ENCODE peak calls at places on chromosomes 11 and 22, in nine cellular contexts. I, Y, A, L, S, W, C, J and B are unnamed samples.

GRCh38 chr11:63510360-63511130 is 4.7 kb downstream of the LGALS12 start:
- DNase-seq in I (no peak), Y (peak), A (no peak), L (peak), S (no peak), W (no peak), C (no peak), J (no peak), B (no peak)

GRCh38 chr11:120058931-120059330 is 79.0 kb downstream of the TRIM29 start:
- DNase-seq in I (no peak), Y (no peak), A (no peak), L (no peak), S (no peak), W (no peak), C (no peak), J (no peak), B (no peak)

GRCh38 chr22:49308300-49308699 is 519.4 kb downstream of the BRD1 start:
- DNase-seq in I (no peak), Y (no peak), A (no peak), L (no peak), S (no peak), W (no peak), C (no peak), J (no peak), B (no peak)

GRCh38 chr11:44256673-44257291 is 53.2 kb downstream of the ALX4 start:
- DNase-seq in I (no peak), Y (no peak), A (no peak), L (peak), S (no peak), W (no peak), C (no peak), J (no peak), B (peak)

GRCh38 chr11:521179-521688 is 14.1 kb downstream of the HRAS start:
- DNase-seq in I (no peak), Y (no peak), A (no peak), L (no peak), S (no peak), W (no peak), C (no peak), J (no peak), B (no peak)

GRCh38 chr22:44585559-44586121 is 87.6 kb upstream of the RTL6 start:
- DNase-seq in I (no peak), Y (no peak), A (no peak), L (no peak), S (no peak), W (no peak), C (no peak), J (no peak), B (no peak)

GRCh38 chr11:36073411-36074203 is 129.7 kb downstream of the LDLRAD3 start:
- DNase-seq in I (no peak), Y (peak), A (peak), L (peak), S (no peak), W (no peak), C (peak), J (peak), B (no peak)

GRCh38 chr22:41491379-41492100 is 22.6 kb downstream of the ACO2 start:
- DNase-seq in I (no peak), Y (peak), A (no peak), L (no peak), S (no peak), W (no peak), C (no peak), J (no peak), B (no peak)

GRCh38 chr11:5698281-5698680 is 8.7 kb downstream of the TRIM22 start:
- DNase-seq in I (no peak), Y (no peak), A (no peak), L (no peak), S (no peak), W (no peak), C (no peak), J (no peak), B (no peak)

GRCh38 chr11:59767212-59767611 is 12.0 kb downstream of the STX3 start:
- DNase-seq in I (no peak), Y (no peak), A (no peak), L (no peak), S (no peak), W (no peak), C (no peak), J (no peak), B (no peak)

GRCh38 chr11:12723410-12724297 is 49.4 kb downstream of the TEAD1 start:
- DNase-seq in I (no peak), Y (no peak), A (no peak), L (peak), S (no peak), W (no peak), C (peak), J (no peak), B (no peak)

GRCh38 chr22:17672417-17672991 is 33.9 kb downstream of the BCL2L13 start:
- DNase-seq in I (no peak), Y (no peak), A (no peak), L (no peak), S (peak), W (no peak), C (no peak), J (no peak), B (no peak)

GRCh38 chr22:25235547-25236290 is 16.3 kb downstream of the CRYBB2 start:
- DNase-seq in I (peak), Y (peak), A (peak), L (peak), S (peak), W (peak), C (peak), J (peak), B (peak)

GRCh38 chr11:1745701-1746320 is 4.6 kb downstream of the IFITM10 start:
- DNase-seq in I (no peak), Y (no peak), A (no peak), L (no peak), S (no peak), W (no peak), C (no peak), J (no peak), B (no peak)

GRCh38 chr22:40684728-40685127 is 5.4 kb downstream of the MCHR1 start:
- DNase-seq in I (no peak), Y (no peak), A (no peak), L (no peak), S (no peak), W (no peak), C (no peak), J (no peak), B (no peak)

GRCh38 chr22:37337204-37337943 is 55.1 kb downstream of the CYTH4 start:
- DNase-seq in I (no peak), Y (peak), A (no peak), L (peak), S (no peak), W (no peak), C (no peak), J (no peak), B (no peak)

GRCh38 chr11:78910322-78910721 is 335.7 kb upstream of the NARS2 start:
- DNase-seq in I (no peak), Y (no peak), A (no peak), L (no peak), S (no peak), W (no peak), C (no peak), J (no peak), B (peak)

GRCh38 chr11:99351620-99352019 is 330.9 kb downstream of the CNTN5 start:
- DNase-seq in I (no peak), Y (no peak), A (no peak), L (peak), S (no peak), W (peak), C (no peak), J (no peak), B (no peak)

GRCh38 chr11:67371549-67372231 is 1.7 kb downstream of the CLCF1 start:
- DNase-seq in I (peak), Y (peak), A (peak), L (peak), S (no peak), W (no peak), C (no peak), J (no peak), B (peak)

GRCh38 chr22:27135582-27135981 is 478.2 kb downstream of the MIAT start:
- DNase-seq in I (no peak), Y (peak), A (no peak), L (peak), S (no peak), W (no peak), C (no peak), J (no peak), B (no peak)

GRCh38 chr11:22461626-22462025 is 123.4 kb downstream of the SLC17A6 start:
- DNase-seq in I (no peak), Y (no peak), A (no peak), L (peak), S (no peak), W (no peak), C (no peak), J (no peak), B (no peak)

GRCh38 chr22:43867839-43868652 is 5.7 kb upstream of the SULT4A1 start:
- DNase-seq in I (peak), Y (peak), A (peak), L (peak), S (no peak), W (no peak), C (peak), J (peak), B (peak)

GRCh38 chr11:119029340-119030028 is 1.2 kb downstream of the SLC37A4 start:
- DNase-seq in I (no peak), Y (no peak), A (no peak), L (no peak), S (peak), W (no peak), C (no peak), J (no peak), B (peak)

GRCh38 chr22:21990449-21991308 is 8.1 kb upstream of the TOP3B start:
- DNase-seq in I (no peak), Y (no peak), A (no peak), L (no peak), S (no peak), W (no peak), C (no peak), J (no peak), B (no peak)

GRCh38 chr11:1876361-1877063 is 15.2 kb downstream of the PRR33 start:
- DNase-seq in I (peak), Y (no peak), A (no peak), L (peak), S (no peak), W (peak), C (no peak), J (no peak), B (no peak)

GRCh38 chr11:47270331-47271271 is 668 bp downstream of the MADD start:
- DNase-seq in I (peak), Y (peak), A (no peak), L (peak), S (peak), W (no peak), C (peak), J (no peak), B (peak)

GRCh38 chr11:59778122-59778521 is 22.9 kb downstream of the STX3 start:
- DNase-seq in I (no peak), Y (no peak), A (no peak), L (no peak), S (no peak), W (no peak), C (no peak), J (no peak), B (no peak)

GRCh38 chr22:27775087-27775697 is 26.4 kb downstream of the MN1 start:
- DNase-seq in I (no peak), Y (peak), A (no peak), L (peak), S (no peak), W (no peak), C (no peak), J (no peak), B (no peak)

GRCh38 chr11:125946712-125947418 is 1.0 kb downstream of the VSIG10L2 start:
- DNase-seq in I (no peak), Y (no peak), A (no peak), L (no peak), S (no peak), W (no peak), C (no peak), J (no peak), B (no peak)

GRCh38 chr11:129267716-129268115 is 75.6 kb upstream of the ARHGAP32 start:
- DNase-seq in I (no peak), Y (no peak), A (no peak), L (no peak), S (no peak), W (no peak), C (no peak), J (no peak), B (no peak)

GRCh38 chr11:117068303-117068860 is 29.8 kb downstream of the SIK3 start:
- DNase-seq in I (no peak), Y (no peak), A (no peak), L (no peak), S (no peak), W (no peak), C (no peak), J (no peak), B (no peak)

GRCh38 chr11:13889566-13890214 is 72.8 kb upstream of the SPON1 start:
- DNase-seq in I (no peak), Y (no peak), A (no peak), L (no peak), S (no peak), W (peak), C (no peak), J (no peak), B (peak)